ENCODE peak calls at places on chromosome X, in eight cellular contexts. N, A, Y, Q, P, E, F and C are unnamed samples.

GRCh38 chrX:118577041-118577440 is 81.4 kb downstream of the DOCK11 start:
- DNase-seq in N (no peak), A (no peak), Y (no peak), Q (no peak), P (no peak), E (no peak), F (no peak), C (no peak)

GRCh38 chrX:80550722-80551121 is 130.5 kb downstream of the TENT5D start:
- DNase-seq in N (no peak), A (peak; percentile 3), Y (no peak), Q (no peak), P (no peak), E (no peak), F (no peak), C (peak; percentile 27)

GRCh38 chrX:129959493-129959832 is 23.0 kb upstream of the BCORL1 start:
- DNase-seq in N (no peak), A (no peak), Y (peak; percentile 39), Q (no peak), P (no peak), E (no peak), F (no peak), C (no peak)

GRCh38 chrX:83845397-83845796 is 15.5 kb upstream of the CYLC1 start:
- DNase-seq in N (no peak), A (peak; percentile 2), Y (peak; percentile 31), Q (no peak), P (no peak), E (no peak), F (no peak), C (peak; percentile 14)

GRCh38 chrX:48896611-48897011 is 957 bp downstream of the TIMM17B start:
- DNase-seq in N (no peak), A (no peak), Y (peak; percentile 24), Q (no peak), P (no peak), E (no peak), F (no peak), C (no peak)

GRCh38 chrX:67296395-67296794 is 247.4 kb upstream of the AR start:
- DNase-seq in N (no peak), A (no peak), Y (no peak), Q (no peak), P (no peak), E (no peak), F (no peak), C (no peak)

GRCh38 chrX:38679695-38680094 is 118.4 kb downstream of the TSPAN7 start:
- DNase-seq in N (no peak), A (no peak), Y (no peak), Q (no peak), P (no peak), E (no peak), F (no peak), C (no peak)

GRCh38 chrX:25076941-25077500 is 61.3 kb upstream of the ARX start:
- DNase-seq in N (no peak), A (no peak), Y (no peak), Q (no peak), P (no peak), E (no peak), F (no peak), C (no peak)

GRCh38 chrX:132034648-132035047 is 11.5 kb downstream of the STK26 start:
- DNase-seq in N (no peak), A (no peak), Y (no peak), Q (no peak), P (no peak), E (no peak), F (no peak), C (no peak)

GRCh38 chrX:131901581-131901980 is 121.5 kb upstream of the STK26 start:
- DNase-seq in N (no peak), A (no peak), Y (no peak), Q (no peak), P (no peak), E (no peak), F (no peak), C (no peak)

GRCh38 chrX:10533686-10534365 is 86.6 kb downstream of the MID1 start:
- DNase-seq in N (no peak), A (no peak), Y (peak; percentile 17), Q (no peak), P (no peak), E (no peak), F (no peak), C (no peak)

GRCh38 chrX:150213481-150214030 is 149.6 kb upstream of the MAMLD1 start:
- DNase-seq in N (no peak), A (no peak), Y (no peak), Q (no peak), P (no peak), E (no peak), F (no peak), C (no peak)

GRCh38 chrX:2478546-2479419 is 22.0 kb downstream of the DHRSX start:
- DNase-seq in N (no peak), A (no peak), Y (no peak), Q (no peak), P (no peak), E (no peak), F (peak; percentile 36), C (no peak)

GRCh38 chrX:20061869-20062254 is 54.8 kb downstream of the MAP7D2 start:
- DNase-seq in N (no peak), A (no peak), Y (peak; percentile 80), Q (no peak), P (no peak), E (no peak), F (no peak), C (no peak)

GRCh38 chrX:40945366-40945713 is 139.9 kb upstream of the USP9X start:
- DNase-seq in N (no peak), A (no peak), Y (peak; percentile 85), Q (no peak), P (no peak), E (no peak), F (no peak), C (no peak)

GRCh38 chrX:112819813-112820212 is 20.8 kb downstream of the AMOT start:
- DNase-seq in N (no peak), A (no peak), Y (no peak), Q (no peak), P (no peak), E (no peak), F (no peak), C (no peak)

GRCh38 chrX:110082156-110082555 is 79.2 kb downstream of the TMEM164 start:
- DNase-seq in N (no peak), A (no peak), Y (peak; percentile 93), Q (no peak), P (no peak), E (no peak), F (no peak), C (no peak)

GRCh38 chrX:10052906-10053625 is 85.9 kb downstream of the CLDN34 start:
- DNase-seq in N (no peak), A (no peak), Y (no peak), Q (no peak), P (no peak), E (no peak), F (no peak), C (no peak)